ENCODE peak calls at places on chromosomes 4 and X, in six cellular contexts. One of them, this sample, is unnamed.
A peak's percentile ranks its signal among the peaks of the same experiment; 100 is the strongest.

GRCh38 chr4:600850-601515 is 24.4 kb upstream of the PDE6B start:
- DNase-seq in ascending aorta: no peak
- DNase-seq in ovary: no peak
- DNase-seq in lower lobe of right lung: no peak
- DNase-seq in PC-3: no peak
- DNase-seq in CD8-positive, alpha-beta memory T cell: no peak
- DNase-seq in this sample: no peak

GRCh38 chrX:13078739-13079444 is 34.5 kb upstream of the FAM9C start:
- DNase-seq in PC-3: no peak
- DNase-seq in ascending aorta: peak; percentile 78
- DNase-seq in lower lobe of right lung: no peak
- DNase-seq in CD8-positive, alpha-beta memory T cell: no peak
- DNase-seq in ovary: peak; percentile 41
- DNase-seq in this sample: no peak

GRCh38 chr4:133146574-133147198 is 2.4 kb upstream of the PCDH10 start:
- DNase-seq in PC-3: peak; percentile 59
- DNase-seq in ascending aorta: peak; percentile 76
- DNase-seq in ovary: peak; percentile 43
- DNase-seq in CD8-positive, alpha-beta memory T cell: no peak
- DNase-seq in lower lobe of right lung: no peak
- DNase-seq in this sample: no peak

GRCh38 chr4:166675411-166675810 is 558.9 kb downstream of the SPOCK3 start:
- DNase-seq in ascending aorta: no peak
- DNase-seq in CD8-positive, alpha-beta memory T cell: no peak
- DNase-seq in PC-3: peak; percentile 56
- DNase-seq in lower lobe of right lung: no peak
- DNase-seq in ovary: no peak
- DNase-seq in this sample: peak; percentile 29

GRCh38 chr4:41321216-41321945 is 64.7 kb downstream of the UCHL1 start:
- DNase-seq in CD8-positive, alpha-beta memory T cell: no peak
- DNase-seq in PC-3: no peak
- DNase-seq in lower lobe of right lung: no peak
- DNase-seq in ascending aorta: no peak
- DNase-seq in ovary: no peak
- DNase-seq in this sample: no peak

GRCh38 chr4:151553874-151554273 is 144.9 kb downstream of the FHIP1A start:
- DNase-seq in ovary: no peak
- DNase-seq in CD8-positive, alpha-beta memory T cell: no peak
- DNase-seq in ascending aorta: no peak
- DNase-seq in PC-3: no peak
- DNase-seq in lower lobe of right lung: no peak
- DNase-seq in this sample: no peak

GRCh38 chr4:242121-242848 is 63.0 kb downstream of the ZNF732 start:
- DNase-seq in ovary: peak; percentile 34
- DNase-seq in lower lobe of right lung: peak; percentile 77
- DNase-seq in CD8-positive, alpha-beta memory T cell: peak; percentile 67
- DNase-seq in PC-3: peak; percentile 74
- DNase-seq in ascending aorta: peak; percentile 72
- DNase-seq in this sample: no peak

GRCh38 chr4:139556071-139556734 is at the start of gene SETD7:
- DNase-seq in PC-3: peak; percentile 57
- DNase-seq in lower lobe of right lung: peak; percentile 84
- DNase-seq in CD8-positive, alpha-beta memory T cell: peak; percentile 60
- DNase-seq in ovary: peak; percentile 83
- DNase-seq in ascending aorta: peak; percentile 87
- DNase-seq in this sample: peak; percentile 36

GRCh38 chrX:20715176-20715575 is 448.5 kb upstream of the RPS6KA3 start:
- DNase-seq in lower lobe of right lung: no peak
- DNase-seq in ovary: no peak
- DNase-seq in PC-3: no peak
- DNase-seq in ascending aorta: no peak
- DNase-seq in CD8-positive, alpha-beta memory T cell: no peak
- DNase-seq in this sample: no peak

GRCh38 chr4:125085-125820 is 952 bp downstream of the ZNF718 start:
- DNase-seq in lower lobe of right lung: peak; percentile 66
- DNase-seq in ovary: peak; percentile 20
- DNase-seq in ascending aorta: peak; percentile 65
- DNase-seq in CD8-positive, alpha-beta memory T cell: no peak
- DNase-seq in PC-3: peak; percentile 1
- DNase-seq in this sample: no peak

GRCh38 chr4:123340381-123340701 is 56.3 kb upstream of the SPRY1 start:
- DNase-seq in lower lobe of right lung: no peak
- DNase-seq in ascending aorta: no peak
- DNase-seq in PC-3: peak; percentile 91
- DNase-seq in CD8-positive, alpha-beta memory T cell: no peak
- DNase-seq in ovary: no peak
- DNase-seq in this sample: peak; percentile 77

GRCh38 chrX:38652934-38653442 is 91.6 kb downstream of the TSPAN7 start:
- DNase-seq in PC-3: no peak
- DNase-seq in ovary: no peak
- DNase-seq in CD8-positive, alpha-beta memory T cell: no peak
- DNase-seq in ascending aorta: no peak
- DNase-seq in lower lobe of right lung: no peak
- DNase-seq in this sample: no peak
- H3K27ac ChIP-seq in PC-3: no peak overlapping the region
- H3K27ac ChIP-seq in ovary: no peak overlapping the region
- H3K27ac ChIP-seq in CD8-positive, alpha-beta memory T cell: peak overlapping the region; percentile 16
- H3K27ac ChIP-seq in ascending aorta: no peak overlapping the region
- H3K27ac ChIP-seq in lower lobe of right lung: no peak overlapping the region
- H3K27ac ChIP-seq in this sample: no peak overlapping the region

GRCh38 chr4:103374773-103375172 is 176.6 kb upstream of the CENPE start:
- DNase-seq in ovary: no peak
- DNase-seq in ascending aorta: no peak
- DNase-seq in PC-3: no peak
- DNase-seq in CD8-positive, alpha-beta memory T cell: no peak
- DNase-seq in lower lobe of right lung: no peak
- DNase-seq in this sample: no peak
- H3K27ac ChIP-seq in ovary: no peak overlapping the region
- H3K27ac ChIP-seq in ascending aorta: no peak overlapping the region
- H3K27ac ChIP-seq in PC-3: no peak overlapping the region
- H3K27ac ChIP-seq in CD8-positive, alpha-beta memory T cell: no peak overlapping the region
- H3K27ac ChIP-seq in lower lobe of right lung: no peak overlapping the region
- H3K27ac ChIP-seq in this sample: no peak overlapping the region

GRCh38 chr4:3527914-3528876 is 4.0 kb downstream of the LRPAP1 start:
- DNase-seq in CD8-positive, alpha-beta memory T cell: no peak
- DNase-seq in ovary: no peak
- DNase-seq in lower lobe of right lung: no peak
- DNase-seq in PC-3: no peak
- DNase-seq in ascending aorta: no peak
- DNase-seq in this sample: no peak

GRCh38 chr4:3529363-3529762 is 2.9 kb downstream of the LRPAP1 start:
- DNase-seq in PC-3: no peak
- DNase-seq in CD8-positive, alpha-beta memory T cell: no peak
- DNase-seq in ascending aorta: no peak
- DNase-seq in lower lobe of right lung: peak; percentile 81
- DNase-seq in ovary: no peak
- DNase-seq in this sample: no peak

GRCh38 chr4:3526456-3526855 is 5.8 kb downstream of the LRPAP1 start:
- DNase-seq in PC-3: no peak
- DNase-seq in ovary: no peak
- DNase-seq in lower lobe of right lung: peak; percentile 45
- DNase-seq in ascending aorta: no peak
- DNase-seq in CD8-positive, alpha-beta memory T cell: no peak
- DNase-seq in this sample: no peak

GRCh38 chr4:3525532-3526430 is 6.4 kb downstream of the LRPAP1 start:
- DNase-seq in ovary: no peak
- DNase-seq in CD8-positive, alpha-beta memory T cell: no peak
- DNase-seq in lower lobe of right lung: peak; percentile 28
- DNase-seq in ascending aorta: no peak
- DNase-seq in PC-3: no peak
- DNase-seq in this sample: no peak

GRCh38 chr4:3527101-3527913 is 4.9 kb downstream of the LRPAP1 start:
- DNase-seq in ovary: no peak
- DNase-seq in PC-3: no peak
- DNase-seq in ascending aorta: no peak
- DNase-seq in CD8-positive, alpha-beta memory T cell: no peak
- DNase-seq in lower lobe of right lung: peak; percentile 19
- DNase-seq in this sample: no peak
- H3K27ac ChIP-seq in ovary: no peak overlapping the region
- H3K27ac ChIP-seq in PC-3: no peak overlapping the region
- H3K27ac ChIP-seq in ascending aorta: no peak overlapping the region
- H3K27ac ChIP-seq in CD8-positive, alpha-beta memory T cell: no peak overlapping the region
- H3K27ac ChIP-seq in lower lobe of right lung: no peak overlapping the region
- H3K27ac ChIP-seq in this sample: no peak overlapping the region

DNA sequence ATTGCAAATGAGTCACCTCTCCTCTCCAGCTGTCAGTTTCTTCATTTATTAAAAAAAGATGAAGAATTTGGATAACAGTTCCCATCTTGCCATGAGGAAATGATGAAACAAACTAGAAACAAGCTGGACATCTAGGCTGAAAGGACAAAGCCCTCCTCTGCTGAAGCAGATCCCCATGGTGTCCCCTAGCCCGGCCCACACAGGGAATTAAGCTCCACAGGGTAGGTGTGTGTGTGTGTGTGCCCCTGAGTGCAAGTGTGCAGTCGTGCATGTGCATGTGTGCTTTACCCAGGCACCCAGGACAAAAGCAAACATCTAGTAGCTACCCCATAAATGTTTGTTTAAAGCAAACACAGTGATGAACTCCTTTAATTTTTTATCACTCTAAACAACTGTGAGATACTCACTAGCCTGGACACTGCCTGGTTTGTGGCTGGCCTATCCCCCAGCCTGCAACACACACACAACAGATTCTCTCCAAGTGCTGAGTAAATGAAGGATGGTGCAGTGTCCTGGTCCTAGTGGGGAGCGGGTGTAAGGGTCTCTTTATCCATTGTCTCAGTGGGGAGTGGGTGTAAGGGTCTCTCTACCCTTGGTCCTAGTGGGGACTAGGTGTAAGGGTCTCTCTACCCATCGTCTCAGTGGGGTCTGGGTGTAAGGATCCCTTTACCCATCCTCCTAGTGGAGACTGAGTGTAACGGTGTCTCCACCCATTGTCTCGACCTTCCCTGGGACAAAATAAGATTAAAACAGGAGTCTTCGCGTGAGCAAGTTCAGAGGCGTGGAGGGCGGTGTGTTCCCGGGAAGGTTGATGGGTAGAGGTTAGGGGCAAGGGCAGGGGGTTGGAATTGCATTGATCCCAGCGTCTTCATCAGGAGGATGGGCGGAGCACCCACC is 688 bp upstream of the EVC start:
- DNase-seq in lower lobe of right lung: no peak
- DNase-seq in CD8-positive, alpha-beta memory T cell: no peak
- DNase-seq in PC-3: peak; percentile 20
- DNase-seq in ascending aorta: no peak
- DNase-seq in ovary: no peak
- DNase-seq in this sample: no peak
- H3K27ac ChIP-seq in lower lobe of right lung: peak overlapping the region; percentile 43
- H3K27ac ChIP-seq in CD8-positive, alpha-beta memory T cell: no peak overlapping the region
- H3K27ac ChIP-seq in PC-3: peak overlapping the region; percentile 46
- H3K27ac ChIP-seq in ascending aorta: peak overlapping the region; percentile 96
- H3K27ac ChIP-seq in ovary: peak overlapping the region; percentile 78
- H3K27ac ChIP-seq in this sample: peak overlapping the region; percentile 78

DNA sequence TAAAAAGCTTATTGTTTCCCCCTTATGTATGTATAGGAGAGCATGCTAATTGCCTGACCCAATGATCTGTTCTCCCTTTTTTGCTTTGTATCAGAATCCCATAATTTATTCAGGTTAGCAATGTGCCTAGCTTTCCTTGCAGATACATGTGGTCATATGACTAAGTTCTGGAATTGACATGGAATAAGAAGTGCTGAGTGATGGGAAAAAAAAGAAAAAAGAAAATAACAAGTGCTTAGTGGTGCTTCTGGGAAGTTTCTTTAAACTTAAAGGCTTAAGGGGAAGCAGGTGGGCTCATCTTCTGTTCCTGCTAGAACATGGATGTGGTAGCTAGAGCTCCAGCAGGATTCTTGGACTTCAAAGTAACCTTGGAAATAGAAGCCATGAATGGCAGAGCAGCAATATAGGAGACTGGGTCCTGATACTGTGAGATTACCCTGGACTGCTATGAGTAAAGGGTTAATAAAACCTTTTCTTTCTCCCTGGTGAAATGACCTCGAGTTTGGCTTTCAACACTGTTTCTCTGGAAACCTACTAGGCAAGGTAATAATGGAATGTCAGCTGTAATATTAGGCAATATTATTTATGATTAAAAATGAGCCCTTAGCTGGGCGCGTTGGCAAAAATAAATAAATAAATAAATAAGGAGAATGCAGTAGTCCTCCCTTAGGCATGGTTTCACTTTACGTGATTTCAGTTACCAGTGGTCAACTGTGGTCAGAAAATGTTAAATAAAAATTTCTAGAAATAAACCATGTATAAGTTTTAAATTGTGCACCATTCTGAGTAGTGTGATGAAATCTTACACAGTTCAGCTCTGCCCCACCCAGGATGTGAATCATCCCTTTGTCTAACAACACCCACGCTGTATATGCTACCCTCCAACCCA is 16.7 kb upstream of the RBM41 start:
- DNase-seq in ovary: no peak
- DNase-seq in PC-3: peak; percentile 70
- DNase-seq in lower lobe of right lung: no peak
- DNase-seq in CD8-positive, alpha-beta memory T cell: no peak
- DNase-seq in ascending aorta: no peak
- DNase-seq in this sample: no peak
- H3K27ac ChIP-seq in ovary: no peak overlapping the region
- H3K27ac ChIP-seq in PC-3: peak overlapping the region; percentile 84
- H3K27ac ChIP-seq in lower lobe of right lung: no peak overlapping the region
- H3K27ac ChIP-seq in CD8-positive, alpha-beta memory T cell: no peak overlapping the region
- H3K27ac ChIP-seq in ascending aorta: no peak overlapping the region
- H3K27ac ChIP-seq in this sample: peak overlapping the region; percentile 97

GRCh38 chr4:118308306-118309030 is 44.3 kb downstream of the PRSS12 start:
- DNase-seq in CD8-positive, alpha-beta memory T cell: no peak
- DNase-seq in lower lobe of right lung: no peak
- DNase-seq in ascending aorta: no peak
- DNase-seq in PC-3: no peak
- DNase-seq in ovary: no peak
- DNase-seq in this sample: no peak

GRCh38 chr4:118314221-118314620 is 38.6 kb downstream of the PRSS12 start:
- DNase-seq in ovary: no peak
- DNase-seq in PC-3: no peak
- DNase-seq in CD8-positive, alpha-beta memory T cell: no peak
- DNase-seq in lower lobe of right lung: no peak
- DNase-seq in ascending aorta: no peak
- DNase-seq in this sample: no peak

GRCh38 chr4:118318931-118319330 is 33.9 kb downstream of the PRSS12 start:
- DNase-seq in lower lobe of right lung: no peak
- DNase-seq in PC-3: no peak
- DNase-seq in CD8-positive, alpha-beta memory T cell: no peak
- DNase-seq in ascending aorta: no peak
- DNase-seq in ovary: no peak
- DNase-seq in this sample: peak; percentile 16

GRCh38 chr4:118307619-118308018 is 45.2 kb downstream of the PRSS12 start:
- DNase-seq in CD8-positive, alpha-beta memory T cell: no peak
- DNase-seq in ascending aorta: no peak
- DNase-seq in ovary: no peak
- DNase-seq in lower lobe of right lung: no peak
- DNase-seq in PC-3: no peak
- DNase-seq in this sample: no peak

GRCh38 chr4:118313098-118313497 is 39.7 kb downstream of the PRSS12 start:
- DNase-seq in PC-3: no peak
- DNase-seq in CD8-positive, alpha-beta memory T cell: no peak
- DNase-seq in ascending aorta: no peak
- DNase-seq in ovary: no peak
- DNase-seq in lower lobe of right lung: no peak
- DNase-seq in this sample: no peak
- H3K27ac ChIP-seq in PC-3: no peak overlapping the region
- H3K27ac ChIP-seq in CD8-positive, alpha-beta memory T cell: no peak overlapping the region
- H3K27ac ChIP-seq in ascending aorta: no peak overlapping the region
- H3K27ac ChIP-seq in ovary: no peak overlapping the region
- H3K27ac ChIP-seq in lower lobe of right lung: no peak overlapping the region
- H3K27ac ChIP-seq in this sample: no peak overlapping the region